ENCODE peak calls at places on chromosomes 1 and 21, in six cellular contexts. S is prostate gland, P is mucosa of descending colon, Z is dorsolateral prefrontal cortex, H is cardiac muscle cell, O is neural progenitor cell. A is an unnamed sample.

GRCh38 chr1:44267438-44267837 is 54.2 kb downstream of the DMAP1 start:
- DNase-seq in S (peak), O (no peak), P (peak), H (no peak), Z (no peak), A (no peak)

GRCh38 chr21:39681845-39682244 is 63.1 kb upstream of the IGSF5 start:
- DNase-seq in O (no peak), S (no peak), H (no peak), Z (no peak), P (no peak), A (no peak)

GRCh38 chr1:2479618-2480017 is 3.5 kb downstream of the PLCH2 start:
- DNase-seq in H (no peak), P (no peak), S (no peak), Z (no peak), O (no peak), A (no peak)

GRCh38 chr1:43934279-43934985 is 831 bp downstream of the ARTN start:
- DNase-seq in Z (peak), P (peak), S (no peak), H (peak), O (peak), A (peak)

GRCh38 chr1:216119600-216119999 is 303.6 kb downstream of the USH2A start:
- DNase-seq in Z (no peak), O (peak), H (peak), P (no peak), S (no peak), A (peak)

GRCh38 chr21:41364308-41364707 is 2.5 kb downstream of the MX2 start:
- DNase-seq in O (no peak), S (no peak), P (no peak), H (no peak), Z (no peak), A (no peak)

GRCh38 chr1:200561856-200562214 is 58.7 kb downstream of the KIF14 start:
- DNase-seq in Z (no peak), O (no peak), P (no peak), H (no peak), S (no peak), A (no peak)

GRCh38 chr21:42696026-42696380 is 42.6 kb downstream of the PDE9A start:
- DNase-seq in O (no peak), H (no peak), Z (no peak), P (no peak), S (no peak), A (no peak)

GRCh38 chr1:228021526-228022030 is 14.8 kb downstream of the WNT3A start:
- DNase-seq in Z (peak), O (no peak), H (no peak), S (no peak), P (peak), A (no peak)

GRCh38 chr1:212651977-212652376 is 43.4 kb downstream of the ATF3 start:
- DNase-seq in O (no peak), Z (no peak), H (no peak), P (no peak), S (no peak), A (no peak)

GRCh38 chr1:155717041-155717440 is 28.1 kb downstream of the DAP3 start:
- DNase-seq in O (no peak), P (no peak), S (no peak), Z (no peak), H (no peak), A (no peak)

GRCh38 chr21:31426235-31426797 is 82.3 kb upstream of the TIAM1 start:
- DNase-seq in H (no peak), Z (no peak), P (no peak), O (no peak), S (no peak), A (peak)

GRCh38 chr1:246681822-246682221 is 42.4 kb upstream of the SCCPDH start:
- DNase-seq in O (no peak), H (no peak), S (no peak), P (no peak), Z (no peak), A (no peak)

GRCh38 chr1:916173-917075 is 7.3 kb upstream of the SAMD11 start:
- DNase-seq in Z (no peak), O (no peak), S (no peak), P (no peak), H (no peak), A (no peak)

DNA sequence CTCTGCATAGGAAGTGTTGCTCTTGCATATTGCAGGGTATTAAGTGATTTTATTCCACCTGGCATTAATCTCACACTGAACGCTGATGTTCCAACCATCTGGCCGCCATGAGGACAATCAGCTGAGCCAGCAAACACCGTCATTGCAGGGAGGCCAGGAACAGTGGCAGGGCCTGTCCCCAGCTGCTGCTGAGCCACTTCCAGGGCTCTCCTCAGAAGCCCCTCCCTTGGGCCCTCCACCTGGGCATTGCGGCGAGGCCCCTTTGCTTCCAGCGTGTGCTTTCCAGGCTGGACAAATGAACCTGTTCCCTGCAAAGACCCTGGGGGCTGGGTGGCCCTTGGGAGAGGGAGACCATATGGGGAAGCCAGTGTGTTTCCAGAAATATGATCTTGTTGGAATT is 171.6 kb upstream of the C1orf174 start:
- DNase-seq in Z (no peak), P (no peak), S (no peak), H (no peak), O (no peak), A (no peak)
- TF ChIP-seq CTCF in Z (no peak), P (no peak), S (no peak), H (no peak), O (no peak), A (no peak)

GRCh38 chr1:241638091-241638682 is 2.0 kb downstream of the CHML start:
- DNase-seq in S (no peak), Z (no peak), P (no peak), O (no peak), H (no peak), A (no peak)

GRCh38 chr1:241637604-241638003 is 2.6 kb downstream of the CHML start:
- DNase-seq in O (peak), S (no peak), P (no peak), H (no peak), Z (no peak), A (no peak)

GRCh38 chr1:241635556-241636179 is 4.5 kb downstream of the CHML start:
- DNase-seq in Z (no peak), S (no peak), P (no peak), O (no peak), H (no peak), A (no peak)

GRCh38 chr1:241636291-241636690 is 3.9 kb downstream of the CHML start:
- DNase-seq in O (no peak), P (no peak), S (no peak), Z (no peak), H (no peak), A (no peak)

GRCh38 chr1:241637046-241637590 is 3.1 kb downstream of the CHML start:
- DNase-seq in P (no peak), O (no peak), S (no peak), H (no peak), Z (no peak), A (no peak)
- H3K4me3 ChIP-seq in P (no peak), O (peak), S (no peak), H (no peak), Z (peak), A (no peak)

GRCh38 chr1:37495875-37496274 is 18.7 kb downstream of the MEAF6 start:
- DNase-seq in P (no peak), S (no peak), O (no peak), Z (no peak), H (no peak), A (no peak)
- TF ChIP-seq CTCF in P (no peak), S (no peak), O (no peak), Z (no peak), H (no peak), A (no peak)

DNA sequence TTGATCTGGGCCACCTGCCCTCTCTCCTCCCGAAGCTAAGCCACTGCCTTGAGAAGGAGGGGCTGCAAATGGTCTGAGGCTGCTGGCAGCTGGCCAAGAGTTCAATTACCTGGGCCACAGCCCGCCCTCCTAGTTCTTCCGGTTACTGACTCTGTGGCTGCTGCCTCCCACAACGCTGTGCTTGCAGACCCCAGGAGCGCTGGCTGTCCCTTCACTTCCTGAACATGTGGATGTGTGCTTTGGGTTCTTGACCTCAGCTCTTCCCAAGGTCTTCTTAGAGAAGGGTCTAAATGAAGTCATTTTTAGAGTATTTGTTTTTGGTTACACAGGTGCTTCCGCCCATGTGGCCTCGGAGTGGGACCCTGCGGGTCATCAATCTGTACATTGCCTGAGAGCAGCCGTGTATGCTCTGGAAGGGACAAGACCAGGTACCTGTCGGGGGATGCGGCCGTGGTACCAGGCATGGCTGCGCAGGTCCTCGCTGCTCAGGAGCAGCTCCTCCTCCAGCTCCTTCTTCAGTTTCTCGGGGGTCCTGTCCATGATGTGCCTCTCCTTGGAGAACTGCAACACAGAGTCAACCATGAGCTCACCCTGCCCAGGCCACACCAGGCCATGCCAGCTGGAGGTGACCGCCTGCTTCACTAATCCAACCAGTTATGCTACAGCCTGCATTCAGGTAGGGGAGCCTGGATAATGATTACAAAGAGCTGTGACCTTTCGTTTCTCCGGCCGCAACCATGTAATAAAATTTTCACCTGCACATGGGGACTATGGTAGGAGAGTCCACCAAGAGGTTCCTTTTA is 89.6 kb downstream of the BCAR3 start:
- DNase-seq in O (peak), H (no peak), S (peak), Z (no peak), P (peak), A (no peak)
- H3K4me3 ChIP-seq in O (no peak), H (no peak), S (no peak), Z (no peak), P (no peak), A (no peak)

GRCh38 chr1:59146651-59147358 is 150.1 kb upstream of the FGGY start:
- DNase-seq in H (peak), O (peak), S (no peak), Z (peak), P (peak), A (no peak)
- TF ChIP-seq CTCF in H (peak), O (peak), S (no peak), Z (no peak), P (no peak), A (no peak)

GRCh38 chr1:61221642-61222041 is 139.3 kb downstream of the NFIA start:
- DNase-seq in S (no peak), O (no peak), Z (no peak), H (no peak), P (no peak), A (no peak)
- H3K4me3 ChIP-seq in S (no peak), O (no peak), Z (peak), H (no peak), P (no peak), A (no peak)

GRCh38 chr21:21973806-21974205 is 975.6 kb downstream of the NCAM2 start:
- DNase-seq in H (peak), O (peak), Z (no peak), S (no peak), P (no peak), A (no peak)

GRCh38 chr21:21968810-21969588 is 970.8 kb downstream of the NCAM2 start:
- DNase-seq in S (no peak), Z (no peak), H (no peak), P (no peak), O (no peak), A (no peak)

DNA sequence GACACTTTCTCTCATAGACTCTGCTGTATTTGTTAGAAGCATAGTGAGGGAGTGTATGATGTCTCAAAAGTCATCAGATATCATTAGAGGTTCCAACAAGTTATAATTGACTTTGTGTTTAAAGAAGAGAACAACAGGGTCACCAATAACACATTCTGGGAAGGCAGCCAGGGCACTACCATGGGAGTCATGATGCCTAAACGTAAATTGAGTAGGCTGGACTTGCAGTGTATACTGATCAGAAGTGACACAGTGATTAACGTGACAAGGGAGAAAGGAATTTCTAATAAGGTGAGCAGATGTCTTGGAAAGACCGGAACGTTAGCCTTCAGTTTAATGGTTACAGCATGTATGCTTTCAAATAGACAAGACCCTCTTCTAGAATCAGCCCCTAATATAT is 973.2 kb downstream of the NCAM2 start:
- DNase-seq in H (no peak), Z (no peak), P (no peak), O (no peak), S (no peak), A (no peak)
- TF ChIP-seq CTCF in H (no peak), Z (no peak), P (no peak), O (no peak), S (no peak), A (no peak)

DNA sequence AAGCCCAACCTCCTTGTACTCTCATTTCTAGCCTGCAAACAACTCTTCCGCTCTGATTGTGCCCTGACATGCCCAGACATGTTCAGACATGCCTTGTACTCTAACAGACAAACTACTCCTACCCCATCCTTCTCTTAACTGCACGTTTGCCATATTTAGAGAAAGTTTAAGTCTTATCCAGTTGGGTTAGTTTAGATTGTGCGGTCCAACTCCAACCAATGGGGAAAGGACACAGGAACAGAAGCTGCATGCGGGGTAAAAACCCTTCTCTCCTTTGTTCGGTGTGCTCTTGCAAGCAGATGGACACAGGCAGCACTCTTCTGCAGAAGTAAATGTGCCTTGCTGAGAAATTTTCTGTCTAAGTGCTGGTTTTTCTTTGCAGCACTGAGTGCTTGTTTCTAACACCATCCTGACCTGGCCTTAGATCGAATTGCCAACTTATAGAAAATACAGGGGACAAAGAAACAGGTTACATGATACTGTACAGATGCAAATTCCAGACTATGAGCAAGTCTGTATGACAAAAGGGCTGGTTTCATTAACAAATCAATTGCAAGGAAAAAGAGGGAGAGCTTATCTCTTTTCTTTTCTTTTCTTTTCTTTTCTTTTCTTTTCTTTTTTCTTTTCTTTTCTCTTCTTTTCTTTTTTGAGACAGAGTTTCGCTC is 35.8 kb upstream of the IFNGR2 start:
- DNase-seq in P (no peak), S (no peak), Z (no peak), O (peak), H (no peak), A (no peak)
- H3K4me3 ChIP-seq in P (no peak), S (no peak), Z (no peak), O (no peak), H (no peak), A (no peak)